ENCODE peak calls at places on chromosome 20, in five cellular contexts. B is stimulated activated CD8-positive, alpha-beta memory T cell treated with anti-CD3 and anti-CD28 coated beads, Interleukin-2, amount 100 ng/mL, for 48 hours; N is brain microvascular endothelial cell; P is stimulated activated naive CD4-positive, alpha-beta T cell treated with Interleukin-2 at 50 U/mL for 16 hours; H is iPS-NIHi11. C is an unnamed sample.

GRCh38 chr20:1934162-1934561 is 39.0 kb downstream of the SIRPA start:
- DNase-seq in B (no peak), N (no peak), P (no peak), H (no peak), C (no peak)

GRCh38 chr20:2871555-2872303 is 1.6 kb upstream of the PTPRA start:
- DNase-seq in B (no peak), N (no peak), P (no peak), H (no peak), C (no peak)

GRCh38 chr20:1671891-1672669 is 14.5 kb upstream of the SIRPG start:
- DNase-seq in B (no peak), N (no peak), P (no peak), H (no peak), C (no peak)

GRCh38 chr20:45823949-45824835 is 2.9 kb downstream of the TNNC2 start:
- DNase-seq in B (peak), N (no peak), P (peak), H (peak), C (no peak)

GRCh38 chr20:46126440-46127056 is 8.4 kb downstream of the CD40 start:
- DNase-seq in B (no peak), N (no peak), P (no peak), H (no peak), C (no peak)

GRCh38 chr20:36465109-36466080 is 75.9 kb upstream of the MYL9 start:
- DNase-seq in B (peak), N (peak), P (peak), H (no peak), C (no peak)

GRCh38 chr20:23255106-23255505 is 95.5 kb upstream of the NXT1 start:
- DNase-seq in B (no peak), N (no peak), P (no peak), H (no peak), C (no peak)

GRCh38 chr20:17499041-17499440 is 32.1 kb downstream of the BFSP1 start:
- DNase-seq in B (no peak), N (peak), P (no peak), H (no peak), C (no peak)

GRCh38 chr20:51389543-51389924 is 153.0 kb downstream of the NFATC2 start:
- DNase-seq in B (no peak), N (no peak), P (no peak), H (no peak), C (no peak)

GRCh38 chr20:51633430-51633829 is 90.9 kb upstream of the NFATC2 start:
- DNase-seq in B (no peak), N (no peak), P (no peak), H (no peak), C (no peak)

GRCh38 chr20:58179083-58179431 is 49.4 kb downstream of the ANKRD60 start:
- DNase-seq in B (no peak), N (no peak), P (no peak), H (no peak), C (no peak)

GRCh38 chr20:31475032-31475431 is at the start of the genes DEFB124 and REM1:
- DNase-seq in B (no peak), N (no peak), P (no peak), H (no peak), C (no peak)

GRCh38 chr20:59149678-59150504 is 13.7 kb upstream of the ZNF831 start:
- DNase-seq in B (peak), N (no peak), P (peak), H (no peak), C (no peak)

GRCh38 chr20:9287062-9287461 is 218.2 kb downstream of the PLCB4 start:
- DNase-seq in B (no peak), N (no peak), P (no peak), H (no peak), C (no peak)

GRCh38 chr20:63488331-63489251 is 10.3 kb downstream of the EEF1A2 start:
- DNase-seq in B (no peak), N (no peak), P (no peak), H (peak), C (no peak)

GRCh38 chr20:53656653-53657288 is 63.1 kb upstream of the ZNF217 start:
- DNase-seq in B (no peak), N (no peak), P (no peak), H (no peak), C (no peak)

GRCh38 chr20:47466193-47466592 is 35.5 kb upstream of the NCOA3 start:
- DNase-seq in B (no peak), N (no peak), P (no peak), H (no peak), C (no peak)

GRCh38 chr20:56352656-56353055 is 6.1 kb upstream of the FAM210B start:
- DNase-seq in B (no peak), N (no peak), P (no peak), H (no peak), C (no peak)

GRCh38 chr20:1430004-1430451 is 36.6 kb downstream of the NSFL1C start:
- DNase-seq in B (no peak), N (no peak), P (no peak), H (no peak), C (no peak)

GRCh38 chr20:19688031-19688806 is 69.8 kb upstream of the RIN2 start:
- DNase-seq in B (no peak), N (peak), P (no peak), H (peak), C (peak)

GRCh38 chr20:20410678-20411077 is 42.8 kb downstream of the INSM1 start:
- DNase-seq in B (no peak), N (no peak), P (no peak), H (peak), C (peak)

GRCh38 chr20:62603021-62603906 is 39.0 kb upstream of the SLCO4A1 start:
- DNase-seq in B (peak), N (no peak), P (peak), H (no peak), C (no peak)

GRCh38 chr20:64111841-64112641 is 4.7 kb upstream of the NPBWR2 start:
- DNase-seq in B (no peak), N (no peak), P (no peak), H (no peak), C (no peak)